ENCODE peak calls at places on chromosomes 3 and 15, in ten cellular contexts. G is effector memory CD8-positive, alpha-beta T cell; Y is RWPE2; P is body of pancreas; O is left lung; K is T-helper 17 cell; I is SK-N-SH treated with all-trans-retinoic acid at 6 μM for 48 hours; A is stimulated activated naive CD8-positive, alpha-beta T cell treated with anti-CD3 and anti-CD28 coated beads, Interleukin-15, Interleukin-2, amounts not matched to agents 100 U/mL and 50 U/mL, for 24 hours; B is Right ventricle myocardium superior; D is IMR-90. J is an unnamed sample.

GRCh38 chr3:197026481-197026866 is 3.1 kb downstream of the MELTF start:
- ATAC-seq in B (no peak), G (no peak), K (no peak), O (no peak), P (no peak), A (no peak), Y (no peak), D (no peak), I (no peak), J (no peak)

GRCh38 chr3:8658326-8659212 is 14.0 kb upstream of the SSUH2 start:
- ATAC-seq in K (peak), Y (peak), G (peak), D (no peak), B (peak), O (peak), I (peak), P (peak), A (peak), J (no peak)

GRCh38 chr3:49883992-49884391 is 14.3 kb upstream of the CAMKV start:
- ATAC-seq in A (no peak), Y (peak), O (no peak), G (no peak), B (no peak), P (no peak), K (no peak), I (peak), D (peak), J (no peak)

GRCh38 chr3:189927975-189928895 is 192.5 kb downstream of the P3H2 start:
- ATAC-seq in G (no peak), Y (peak), B (no peak), D (no peak), O (no peak), I (no peak), A (peak), P (peak), K (no peak), J (peak)

GRCh38 chr15:23574742-23575141 is 9.3 kb downstream of the MKRN3 start:
- ATAC-seq in P (no peak), O (no peak), G (no peak), Y (peak), D (no peak), A (no peak), B (no peak), I (no peak), K (no peak), J (no peak)

GRCh38 chr3:52447512-52448355 is 2.8 kb upstream of the SEMA3G start:
- ATAC-seq in K (no peak), A (no peak), P (no peak), Y (no peak), D (no peak), O (no peak), G (no peak), B (peak), I (no peak), J (no peak)

GRCh38 chr15:53513431-53513830 is 246.0 kb downstream of the WDR72 start:
- ATAC-seq in Y (no peak), P (no peak), O (no peak), G (no peak), A (no peak), D (no peak), I (no peak), B (no peak), K (no peak), J (no peak)

GRCh38 chr3:142022381-142022780 is 127.0 kb downstream of the TFDP2 start:
- ATAC-seq in P (no peak), D (peak), Y (no peak), B (peak), K (no peak), G (no peak), O (peak), I (peak), A (peak), J (no peak)

GRCh38 chr3:50297896-50298725 is 1.1 kb downstream of the HYAL3 start:
- ATAC-seq in A (no peak), P (no peak), G (no peak), B (no peak), I (no peak), O (no peak), D (no peak), K (no peak), Y (no peak), J (no peak)

GRCh38 chr3:132595036-132595435 is 2.0 kb upstream of the ACKR4 start:
- ATAC-seq in B (no peak), P (no peak), Y (peak), K (no peak), I (peak), D (peak), O (peak), G (no peak), A (no peak), J (no peak)

GRCh38 chr15:28109626-28110415 is 10.7 kb upstream of the OCA2 start:
- ATAC-seq in O (no peak), G (peak), B (no peak), A (no peak), I (no peak), D (no peak), K (no peak), P (no peak), Y (no peak), J (no peak)

GRCh38 chr3:18649666-18650363 is 224.7 kb upstream of the SATB1 start:
- ATAC-seq in B (no peak), O (no peak), Y (no peak), K (peak), I (no peak), A (peak), D (no peak), G (peak), P (no peak), J (peak)

GRCh38 chr3:5235655-5236054 is 48.1 kb downstream of the EDEM1 start:
- ATAC-seq in O (no peak), B (no peak), P (no peak), K (no peak), A (no peak), D (no peak), I (no peak), Y (no peak), G (no peak), J (no peak)

GRCh38 chr3:118960876-118961275 is 73.8 kb downstream of the IGSF11 start:
- ATAC-seq in G (no peak), I (no peak), P (no peak), Y (no peak), A (no peak), O (no peak), K (no peak), B (no peak), D (no peak), J (no peak)

GRCh38 chr3:58175429-58176184 is 35.2 kb downstream of the DNASE1L3 start:
- ATAC-seq in G (no peak), O (peak), I (no peak), Y (peak), P (peak), A (no peak), B (peak), K (no peak), D (peak), J (no peak)

GRCh38 chr3:4410174-4410573 is 56.9 kb downstream of the SUMF1 start:
- ATAC-seq in G (no peak), O (no peak), D (no peak), P (no peak), I (no peak), K (no peak), Y (peak), A (peak), B (no peak), J (peak)

GRCh38 chr3:157166559-157166958 is 6.6 kb upstream of the CCNL1 start:
- ATAC-seq in Y (no peak), K (no peak), D (no peak), B (no peak), A (peak), P (peak), G (no peak), O (no peak), I (no peak), J (peak)

GRCh38 chr15:20340331-20340811 is 201.2 kb downstream of the GOLGA6L6 start:
- ATAC-seq in B (peak), Y (peak), O (no peak), K (peak), D (no peak), A (peak), I (peak), G (no peak), P (peak), J (peak)

GRCh38 chr3:23055733-23056376 is 147.3 kb upstream of the UBE2E2 start:
- ATAC-seq in D (peak), A (no peak), P (no peak), I (peak), K (no peak), O (peak), G (no peak), B (no peak), Y (peak), J (peak)

GRCh38 chr3:64414043-64414442 is 188.8 kb upstream of the PRICKLE2 start:
- ATAC-seq in Y (no peak), K (no peak), O (no peak), B (no peak), A (no peak), G (no peak), D (no peak), I (no peak), P (no peak), J (no peak)

GRCh38 chr3:125351814-125352456 is 23.2 kb downstream of the ZNF148 start:
- ATAC-seq in G (no peak), B (no peak), D (peak), O (no peak), Y (peak), A (no peak), P (no peak), I (no peak), K (no peak), J (peak)

GRCh38 chr3:184073621-184074020 is 20.8 kb downstream of the HTR3C start:
- ATAC-seq in G (no peak), O (no peak), P (no peak), D (no peak), K (no peak), A (no peak), I (no peak), Y (no peak), B (no peak), J (no peak)

GRCh38 chr15:38042707-38043445 is 108.4 kb downstream of the TMCO5A start:
- ATAC-seq in O (peak), I (no peak), Y (no peak), A (no peak), B (peak), P (no peak), G (no peak), D (no peak), K (no peak), J (no peak)

GRCh38 chr15:78049691-78050440 is 27.6 kb downstream of the TBC1D2B start:
- ATAC-seq in Y (peak), I (peak), B (no peak), O (no peak), P (no peak), G (peak), K (peak), D (peak), A (peak), J (peak)

GRCh38 chr15:56631765-56632164 is 101.5 kb downstream of the ZNF280D start:
- ATAC-seq in D (no peak), A (no peak), G (no peak), P (no peak), Y (no peak), O (no peak), I (no peak), K (no peak), B (no peak), J (no peak)

GRCh38 chr3:69352305-69353087 is 33.4 kb downstream of the FRMD4B start:
- ATAC-seq in K (no peak), A (no peak), O (peak), G (no peak), B (peak), Y (no peak), P (no peak), I (no peak), D (no peak), J (no peak)

GRCh38 chr3:59913645-59914044 is 863.8 kb upstream of the CFAP20DC start:
- ATAC-seq in K (no peak), G (no peak), I (no peak), D (no peak), B (no peak), P (no peak), Y (no peak), A (no peak), O (no peak), J (no peak)

GRCh38 chr15:52071570-52071969 is 41.0 kb downstream of the BCL2L10 start:
- ATAC-seq in P (peak), I (no peak), D (no peak), B (no peak), A (no peak), G (no peak), O (peak), Y (peak), K (no peak), J (no peak)

GRCh38 chr3:59191651-59192050 is 141.8 kb upstream of the CFAP20DC start:
- ATAC-seq in P (no peak), Y (peak), O (no peak), G (no peak), K (no peak), I (peak), B (no peak), D (no peak), A (no peak), J (no peak)

GRCh38 chr3:57654214-57654613 is 38.7 kb downstream of the DENND6A start:
- ATAC-seq in O (no peak), G (no peak), B (no peak), A (no peak), D (no peak), K (peak), Y (no peak), P (no peak), I (no peak), J (no peak)

GRCh38 chr3:53614307-53614706 is 119.9 kb downstream of the CACNA1D start:
- ATAC-seq in G (no peak), B (no peak), D (no peak), K (no peak), Y (no peak), O (no peak), P (no peak), I (no peak), A (no peak), J (no peak)

GRCh38 chr3:127729556-127730056 is 56.9 kb downstream of the ABTB1 start:
- ATAC-seq in Y (no peak), O (peak), D (no peak), K (no peak), P (no peak), G (no peak), B (peak), I (no peak), A (no peak), J (no peak)

GRCh38 chr3:149267565-149267964 is 45.9 kb upstream of the CP start:
- ATAC-seq in K (no peak), D (no peak), Y (no peak), B (no peak), G (no peak), P (no peak), O (no peak), I (no peak), A (no peak), J (no peak)

GRCh38 chr3:111915905-111916304 is 56.8 kb downstream of the PHLDB2 start:
- ATAC-seq in K (no peak), Y (no peak), I (peak), A (no peak), O (no peak), D (no peak), G (no peak), B (peak), P (no peak), J (no peak)

GRCh38 chr3:100600181-100601042 is 9.0 kb upstream of the ADGRG7 start:
- ATAC-seq in K (peak), O (no peak), I (no peak), G (no peak), A (no peak), B (no peak), P (no peak), Y (peak), D (no peak), J (no peak)

GRCh38 chr15:41024141-41024540 is 70.9 kb downstream of the CHAC1 start:
- ATAC-seq in A (no peak), D (peak), G (no peak), B (no peak), P (no peak), O (peak), K (no peak), I (peak), Y (peak), J (no peak)

GRCh38 chr15:55224892-55225291 is 28.2 kb upstream of the RSL24D1 start:
- ATAC-seq in I (no peak), D (no peak), G (peak), A (peak), P (no peak), K (peak), B (no peak), O (peak), Y (no peak), J (peak)

GRCh38 chr15:58707397-58707796 is 42.1 kb downstream of the ADAM10 start:
- ATAC-seq in B (no peak), K (no peak), O (no peak), D (no peak), P (no peak), Y (no peak), I (no peak), G (no peak), A (no peak), J (peak)

GRCh38 chr15:75420698-75421097 is 30.8 kb downstream of the SIN3A start:
- ATAC-seq in D (peak), G (no peak), A (no peak), K (no peak), I (no peak), B (no peak), P (peak), Y (peak), O (no peak), J (no peak)

J was measured in activated CD4-positive, CD25-positive, alpha-beta regulatory T cell treated with anti-CD3 and anti-CD28 coated beads, Interleukin-2, amount 50 U/mL, for 24 hours.